ENCODE peak calls at places on chromosome 5, in six cellular contexts. P, W, E, X, H and B are unnamed samples.

GRCh38 chr5:135915466-135916001 is 19.9 kb upstream of the IL9 start:
- DNase-seq in P (no peak), W (no peak), E (no peak), X (no peak), H (no peak), B (no peak)

GRCh38 chr5:139397921-139398320 is 3.0 kb upstream of the PROB1 start:
- DNase-seq in P (no peak), W (no peak), E (peak), X (no peak), H (no peak), B (no peak)

GRCh38 chr5:172864747-172865146 is 30.7 kb downstream of the ERGIC1 start:
- DNase-seq in P (no peak), W (no peak), E (no peak), X (no peak), H (no peak), B (peak)

GRCh38 chr5:93092349-93093105 is 488.5 kb downstream of the NR2F1-AS1 start:
- DNase-seq in P (no peak), W (no peak), E (no peak), X (no peak), H (no peak), B (no peak)

GRCh38 chr5:101915559-101915958 is 380.5 kb downstream of the SLCO4C1 start:
- DNase-seq in P (no peak), W (peak), E (no peak), X (no peak), H (no peak), B (no peak)

GRCh38 chr5:2888520-2889060 is 137.1 kb upstream of the IRX2 start:
- DNase-seq in P (no peak), W (no peak), E (no peak), X (no peak), H (no peak), B (no peak)

GRCh38 chr5:55821731-55822512 is 29.2 kb upstream of the IL31RA start:
- DNase-seq in P (no peak), W (peak), E (no peak), X (no peak), H (no peak), B (no peak)

GRCh38 chr5:54571462-54571861 is 53.9 kb downstream of the SNX18 start:
- DNase-seq in P (no peak), W (peak), E (no peak), X (no peak), H (no peak), B (no peak)

GRCh38 chr5:93736284-93736683 is 5.1 kb downstream of the POU5F2 start:
- DNase-seq in P (no peak), W (no peak), E (no peak), X (no peak), H (no peak), B (no peak)

GRCh38 chr5:77569409-77569808 is 69.1 kb downstream of the OTP start:
- DNase-seq in P (no peak), W (no peak), E (no peak), X (no peak), H (no peak), B (no peak)

GRCh38 chr5:103347729-103348128 is 89.2 kb downstream of the MACIR start:
- DNase-seq in P (no peak), W (peak), E (no peak), X (no peak), H (no peak), B (no peak)

GRCh38 chr5:124395287-124395686 is 351.2 kb downstream of the ZNF608 start:
- DNase-seq in P (no peak), W (no peak), E (no peak), X (no peak), H (no peak), B (no peak)

GRCh38 chr5:130923543-130924159 is 241.4 kb downstream of the HINT1 start:
- DNase-seq in P (no peak), W (peak), E (no peak), X (no peak), H (no peak), B (no peak)

GRCh38 chr5:141623621-141624020 is 4.8 kb upstream of the DIAPH1 start:
- DNase-seq in P (no peak), W (no peak), E (no peak), X (no peak), H (no peak), B (no peak)

GRCh38 chr5:132099073-132099748 is 25.6 kb downstream of the CSF2 start:
- DNase-seq in P (no peak), W (peak), E (no peak), X (no peak), H (no peak), B (no peak)

GRCh38 chr5:36982146-36982545 is 105.6 kb downstream of the NIPBL start:
- DNase-seq in P (no peak), W (no peak), E (no peak), X (no peak), H (no peak), B (no peak)

GRCh38 chr5:180646289-180646962 is 3.0 kb downstream of the FLT4 start:
- DNase-seq in P (no peak), W (no peak), E (no peak), X (no peak), H (no peak), B (no peak)

GRCh38 chr5:55446690-55447351 is 87.9 kb downstream of the PLPP1 start:
- DNase-seq in P (no peak), W (no peak), E (no peak), X (no peak), H (no peak), B (no peak)

GRCh38 chr5:123454236-123454911 is 31.2 kb upstream of the CEP120 start:
- DNase-seq in P (no peak), W (no peak), E (no peak), X (no peak), H (no peak), B (no peak)

GRCh38 chr5:32859211-32859641 is 148.1 kb downstream of the NPR3 start:
- DNase-seq in P (no peak), W (no peak), E (no peak), X (no peak), H (no peak), B (no peak)

GRCh38 chr5:55030220-55030619 is 6.2 kb downstream of the GZMK start:
- DNase-seq in P (no peak), W (peak), E (no peak), X (no peak), H (no peak), B (no peak)

GRCh38 chr5:135243194-135244191 is 155.5 kb downstream of the MACROH2A1 start:
- DNase-seq in P (no peak), W (peak), E (peak), X (no peak), H (no peak), B (peak)

GRCh38 chr5:177601577-177602457 is 1.9 kb downstream of the B4GALT7 start:
- DNase-seq in P (no peak), W (no peak), E (no peak), X (no peak), H (no peak), B (peak)

GRCh38 chr5:72092074-72092473 is 15.2 kb upstream of the MAP1B start:
- DNase-seq in P (no peak), W (no peak), E (no peak), X (no peak), H (no peak), B (no peak)

GRCh38 chr5:59799668-59800374 is 93.7 kb downstream of the PDE4D start:
- DNase-seq in P (no peak), W (peak), E (no peak), X (no peak), H (no peak), B (no peak)

GRCh38 chr5:10307206-10308148 is at the start of gene CMBL:
- DNase-seq in P (peak), W (peak), E (peak), X (no peak), H (peak), B (peak)

GRCh38 chr5:138559937-138560336 is 15.3 kb downstream of the HSPA9 start:
- DNase-seq in P (no peak), W (no peak), E (no peak), X (no peak), H (no peak), B (no peak)

GRCh38 chr5:95799181-95799835 is 23.2 kb downstream of the GLRX start:
- DNase-seq in P (no peak), W (no peak), E (no peak), X (no peak), H (no peak), B (no peak)

GRCh38 chr5:170623576-170624181 is 119.9 kb downstream of the KCNIP1 start:
- DNase-seq in P (no peak), W (peak), E (no peak), X (no peak), H (no peak), B (peak)

GRCh38 chr5:115977096-115977495 is 14.8 kb downstream of the LVRN start:
- DNase-seq in P (no peak), W (no peak), E (no peak), X (no peak), H (no peak), B (no peak)

GRCh38 chr5:88555658-88556057 is 287.0 kb upstream of the TMEM161B start:
- DNase-seq in P (no peak), W (peak), E (no peak), X (no peak), H (no peak), B (no peak)

GRCh38 chr5:33074548-33074947 is 363.4 kb downstream of the NPR3 start:
- DNase-seq in P (no peak), W (no peak), E (no peak), X (no peak), H (no peak), B (no peak)

GRCh38 chr5:129906177-129906887 is 2.1 kb downstream of the CHSY3 start:
- DNase-seq in P (no peak), W (peak), E (no peak), X (no peak), H (no peak), B (no peak)
- H3K4me3 ChIP-seq in P (peak), W (peak), E (peak), X (peak), H (no peak), B (peak)

DNA sequence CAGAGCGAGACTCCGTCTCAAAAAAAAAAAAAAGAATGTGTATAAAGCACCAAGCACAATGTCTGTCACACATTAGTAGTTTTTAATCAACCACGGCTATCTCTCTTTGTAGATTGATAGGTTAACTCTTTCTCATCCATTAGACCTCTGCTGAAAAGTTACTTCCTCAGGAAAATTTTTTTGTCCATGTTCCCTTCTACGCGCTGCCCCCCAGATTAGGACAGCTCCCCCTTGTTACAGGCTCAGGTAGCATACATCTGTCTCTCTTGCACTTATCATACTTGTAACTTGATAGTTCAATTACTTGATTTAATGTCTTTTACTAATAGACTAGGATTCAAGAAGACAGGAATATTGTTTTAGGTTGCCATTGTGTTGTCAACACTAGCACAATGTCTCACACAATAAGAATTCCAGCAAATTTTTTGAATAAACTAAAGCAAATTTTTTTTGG is 1.5 kb downstream of the SPDL1 start:
- DNase-seq in P (no peak), W (no peak), E (no peak), X (no peak), H (no peak), B (no peak)
- H3K4me3 ChIP-seq in P (no peak), W (peak), E (no peak), X (no peak), H (no peak), B (peak)

GRCh38 chr5:73450672-73451217 is 2.2 kb upstream of the FOXD1 start:
- DNase-seq in P (no peak), W (peak), E (no peak), X (no peak), H (no peak), B (no peak)

GRCh38 chr5:73450041-73450598 is 1.5 kb upstream of the FOXD1 start:
- DNase-seq in P (no peak), W (no peak), E (no peak), X (no peak), H (no peak), B (no peak)

GRCh38 chr5:73452215-73452614 is 3.6 kb upstream of the FOXD1 start:
- DNase-seq in P (no peak), W (no peak), E (no peak), X (no peak), H (no peak), B (no peak)

GRCh38 chr5:73451218-73452130 is 2.9 kb upstream of the FOXD1 start:
- DNase-seq in P (peak), W (peak), E (peak), X (no peak), H (peak), B (peak)

GRCh38 chr5:73454379-73455036 is 5.9 kb upstream of the FOXD1 start:
- DNase-seq in P (peak), W (peak), E (no peak), X (no peak), H (no peak), B (no peak)
- H3K4me3 ChIP-seq in P (no peak), W (no peak), E (no peak), X (no peak), H (no peak), B (no peak)

DNA sequence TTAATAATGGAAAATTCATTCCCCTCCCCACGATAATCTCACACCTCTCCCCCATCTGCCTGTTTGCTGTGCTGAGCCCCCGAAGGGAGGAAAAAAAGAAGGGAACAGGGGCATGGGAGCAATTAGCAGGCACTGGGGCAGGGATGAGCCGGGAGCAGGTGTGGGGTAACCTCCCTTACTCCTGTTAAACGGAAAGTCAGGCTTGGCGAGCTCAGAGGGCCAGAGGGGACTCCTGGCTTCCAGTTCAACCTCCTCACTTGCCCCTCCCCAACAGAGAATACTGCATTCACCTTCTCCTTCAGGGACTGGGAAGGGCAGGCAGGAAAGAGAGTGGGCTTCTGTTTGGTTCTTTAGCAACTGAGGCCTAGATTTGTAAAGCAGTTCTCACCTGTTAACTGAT is 1.6 kb downstream of the AFAP1L1 start:
- DNase-seq in P (no peak), W (peak), E (no peak), X (no peak), H (no peak), B (no peak)
- H3K4me3 ChIP-seq in P (peak), W (no peak), E (no peak), X (no peak), H (no peak), B (no peak)

DNA sequence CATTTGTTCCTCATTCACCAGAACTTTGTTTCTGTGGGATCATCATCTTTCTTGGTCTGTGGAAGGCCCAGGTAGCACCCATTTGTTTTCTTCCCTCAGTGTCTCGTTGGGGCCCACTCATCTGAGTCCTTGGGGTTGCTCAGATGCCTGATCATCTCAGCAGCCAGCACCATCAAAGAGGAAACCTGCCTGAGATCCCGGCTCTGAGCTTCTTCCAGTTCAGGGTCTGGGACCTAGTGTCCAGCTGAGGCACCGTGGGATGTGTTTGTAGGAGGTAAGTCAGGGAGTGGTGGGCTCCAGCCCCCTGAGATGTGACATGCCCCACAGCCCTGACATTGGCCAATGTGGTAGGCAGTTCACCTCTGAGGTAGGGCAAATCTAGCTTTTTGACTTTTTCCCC is 9.4 kb upstream of the CD180 start:
- DNase-seq in P (no peak), W (no peak), E (no peak), X (no peak), H (no peak), B (no peak)
- H3K4me3 ChIP-seq in P (no peak), W (no peak), E (no peak), X (no peak), H (no peak), B (no peak)